ENCODE peak calls at places on chromosomes 11 and 22, in seven cellular contexts. E, T, I, M, Z, B and W are unnamed samples.

GRCh38 chr11:66845143-66845875 is 2.1 kb downstream of the RCE1 start:
- DNase-seq in T (no peak), B (no peak), I (peak), E (no peak), Z (no peak), M (no peak), W (no peak)

GRCh38 chr22:23163665-23164064 is 16.6 kb upstream of the BCR start:
- DNase-seq in E (no peak), Z (peak), T (peak), M (no peak), B (peak), I (peak), W (peak)

GRCh38 chr11:128463386-128463829 is 124.0 kb downstream of the ETS1 start:
- DNase-seq in I (no peak), E (no peak), B (peak), Z (no peak), M (peak), T (peak), W (no peak)

GRCh38 chr11:122226810-122227379 is 110.9 kb upstream of the BLID start:
- DNase-seq in B (no peak), I (no peak), E (no peak), Z (no peak), T (no peak), M (peak), W (no peak)

GRCh38 chr22:23670378-23671295 is 20.2 kb upstream of the RGL4 start:
- DNase-seq in B (no peak), I (peak), E (peak), M (no peak), Z (no peak), T (no peak), W (no peak)

GRCh38 chr11:1163911-1164735 is 6.4 kb downstream of the MUC5AC start:
- DNase-seq in E (peak), M (no peak), Z (no peak), I (no peak), T (no peak), B (no peak), W (no peak)

GRCh38 chr11:122309262-122309925 is 193.4 kb upstream of the BLID start:
- DNase-seq in Z (no peak), T (peak), I (peak), M (no peak), B (peak), E (no peak), W (peak)

GRCh38 chr22:30392661-30393321 is 4.0 kb upstream of the SEC14L2 start:
- DNase-seq in B (no peak), T (no peak), E (no peak), M (no peak), Z (peak), I (peak), W (no peak)

GRCh38 chr11:113504071-113504470 is 28.9 kb upstream of the DRD2 start:
- DNase-seq in T (no peak), M (no peak), B (no peak), Z (no peak), I (no peak), E (no peak), W (no peak)

GRCh38 chr11:3093281-3094191 is 36.3 kb upstream of the CARS1 start:
- DNase-seq in B (no peak), I (peak), T (peak), E (no peak), Z (no peak), M (no peak), W (peak)

GRCh38 chr11:14884667-14885273 is 7.3 kb downstream of the CYP2R1 start:
- DNase-seq in Z (no peak), M (no peak), T (no peak), I (no peak), B (no peak), E (no peak), W (no peak)

GRCh38 chr11:73262851-73263495 is 9.2 kb upstream of the P2RY6 start:
- DNase-seq in I (no peak), M (no peak), E (no peak), Z (no peak), B (peak), T (no peak), W (no peak)

GRCh38 chr11:2148253-2149000 is 9.2 kb upstream of the IGF2 start:
- DNase-seq in E (no peak), B (no peak), T (no peak), Z (no peak), I (no peak), M (no peak), W (no peak)

GRCh38 chr11:78354741-78355705 is 62.6 kb downstream of the GAB2 start:
- DNase-seq in Z (no peak), M (no peak), E (no peak), T (no peak), B (peak), I (no peak), W (no peak)

GRCh38 chr11:93253111-93253510 is 55.3 kb upstream of the SLC36A4 start:
- DNase-seq in T (no peak), Z (no peak), M (no peak), I (no peak), E (no peak), B (no peak), W (no peak)

GRCh38 chr22:20645954-20646353 is 128.0 kb upstream of the SERPIND1 start:
- DNase-seq in E (no peak), I (no peak), B (no peak), T (no peak), Z (no peak), M (no peak), W (no peak)

GRCh38 chr11:86676533-86677154 is 4.2 kb upstream of the ME3 start:
- DNase-seq in Z (no peak), E (no peak), M (no peak), I (no peak), B (no peak), T (no peak), W (peak)

GRCh38 chr11:80990885-80991284 is 1550.1 kb upstream of the TENM4 start:
- DNase-seq in B (no peak), T (no peak), I (no peak), M (no peak), Z (no peak), E (no peak), W (no peak)

GRCh38 chr22:35043251-35043931 is 22.6 kb upstream of the ISX start:
- DNase-seq in I (no peak), E (no peak), T (no peak), Z (no peak), M (no peak), B (no peak), W (no peak)

GRCh38 chr11:67577951-67578350 is 5.7 kb upstream of the GSTP1 start:
- DNase-seq in Z (no peak), E (no peak), T (no peak), I (no peak), B (no peak), M (no peak), W (no peak)

GRCh38 chr22:47131611-47132427 is 369.4 kb downstream of the TBC1D22A start:
- DNase-seq in T (no peak), E (no peak), M (no peak), Z (no peak), B (no peak), I (no peak), W (no peak)

GRCh38 chr11:113833151-113833550 is 42.2 kb downstream of the USP28 start:
- DNase-seq in M (no peak), T (no peak), Z (no peak), E (no peak), B (no peak), I (no peak), W (peak)